ENCODE peak calls at places on chromosomes 16 and 17, in five cellular contexts. Q, U, R, A and W are unnamed samples.

GRCh38 chr17:74632196-74632540 is 8.6 kb upstream of the CD300E start:
- DNase-seq in Q (no peak), U (no peak), R (no peak), A (no peak), W (no peak)

GRCh38 chr16:75021410-75021809 is 22.6 kb downstream of the ZNRF1 start:
- DNase-seq in Q (no peak), U (no peak), R (no peak), A (no peak), W (no peak)

GRCh38 chr16:24957887-24958286 is 57.3 kb downstream of the ARHGAP17 start:
- DNase-seq in Q (no peak), U (no peak), R (no peak), A (no peak), W (no peak)

GRCh38 chr16:48734220-48734619 is 124.2 kb upstream of the N4BP1 start:
- DNase-seq in Q (no peak), U (no peak), R (no peak), A (no peak), W (no peak)

GRCh38 chr16:11511801-11512200 is 74.9 kb downstream of the LITAF start:
- DNase-seq in Q (no peak), U (no peak), R (no peak), A (no peak), W (no peak)

GRCh38 chr17:56108811-56109284 is 44.4 kb upstream of the ANKFN1 start:
- DNase-seq in Q (no peak), U (no peak), R (no peak), A (no peak), W (no peak)

GRCh38 chr16:81997738-81998137 is 13.5 kb downstream of the SDR42E1 start:
- DNase-seq in Q (no peak), U (no peak), R (no peak), A (no peak), W (no peak)

GRCh38 chr17:10633738-10634379 is 23.2 kb downstream of the MYH3 start:
- DNase-seq in Q (no peak), U (no peak), R (no peak), A (no peak), W (no peak)

GRCh38 chr17:53093386-53093785 is 729.3 kb upstream of the KIF2B start:
- DNase-seq in Q (no peak), U (no peak), R (no peak), A (no peak), W (no peak)

GRCh38 chr17:14203392-14203791 is 33.3 kb downstream of the CDRT15 start:
- DNase-seq in Q (no peak), U (no peak), R (no peak), A (no peak), W (no peak)

GRCh38 chr17:49549691-49550678 is 25.7 kb upstream of the NXPH3 start:
- DNase-seq in Q (no peak), U (no peak), R (no peak), A (no peak), W (no peak)

GRCh38 chr16:15686287-15686686 is 36.2 kb downstream of the NDE1 start:
- DNase-seq in Q (no peak), U (no peak), R (no peak), A (no peak), W (no peak)

GRCh38 chr16:15676506-15676905 is 26.5 kb downstream of the NDE1 start:
- DNase-seq in Q (no peak), U (no peak), R (no peak), A (no peak), W (no peak)

GRCh38 chr16:15677447-15677846 is 27.4 kb downstream of the NDE1 start:
- DNase-seq in Q (no peak), U (no peak), R (no peak), A (no peak), W (no peak)

GRCh38 chr16:15682105-15682570 is 32.1 kb downstream of the NDE1 start:
- DNase-seq in Q (no peak), U (no peak), R (no peak), A (no peak), W (peak; percentile 55)
- H3K27ac ChIP-seq in Q (no peak overlapping the region), U (no peak overlapping the region), R (no peak overlapping the region), A (no peak overlapping the region), W (no peak overlapping the region)

DNA sequence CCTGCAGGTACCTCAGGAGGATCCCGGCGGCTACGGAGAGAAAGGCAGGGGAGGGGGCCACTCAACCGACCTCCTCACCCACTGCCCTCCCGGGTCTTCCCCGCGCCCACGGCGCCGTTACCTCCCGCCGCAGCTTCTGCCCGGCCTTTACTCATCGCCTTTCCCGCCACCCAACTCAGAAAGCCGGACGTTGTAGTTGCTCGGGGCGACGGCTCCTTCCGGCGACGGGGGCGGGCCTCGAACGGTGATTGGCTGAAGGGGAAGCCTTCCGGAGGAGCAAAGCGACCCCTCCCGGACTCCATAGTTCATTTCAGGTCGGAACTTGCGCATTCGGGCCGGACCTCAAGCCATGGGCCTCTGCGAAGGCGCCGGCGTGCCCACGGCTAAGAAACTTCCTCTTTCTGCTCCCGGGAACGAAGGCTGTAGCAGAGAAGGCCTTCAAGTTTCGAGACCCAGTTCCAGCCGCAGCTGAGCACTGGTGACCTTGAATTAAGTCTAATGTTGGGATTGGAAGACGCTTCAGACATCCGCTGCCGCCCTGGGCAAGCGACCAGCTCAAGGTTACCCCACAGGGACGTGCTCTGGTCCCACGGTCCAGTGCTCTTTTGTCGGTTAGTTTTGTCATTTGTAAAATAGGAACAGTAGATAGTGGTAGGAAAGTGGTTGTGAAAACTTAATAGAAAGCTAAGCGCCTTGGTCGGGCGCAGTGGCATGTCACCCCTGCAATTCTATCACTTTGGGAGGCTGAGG is at the start of gene PSMC3IP:
- DNase-seq in Q (peak; percentile 81), U (peak; percentile 97), R (peak; percentile 73), A (peak; percentile 96), W (peak; percentile 95)
- TF ChIP-seq CTCF in Q (peak; percentile 53), U (peak; percentile 36), R (no peak), A (peak; percentile 12), W (no peak)

DNA sequence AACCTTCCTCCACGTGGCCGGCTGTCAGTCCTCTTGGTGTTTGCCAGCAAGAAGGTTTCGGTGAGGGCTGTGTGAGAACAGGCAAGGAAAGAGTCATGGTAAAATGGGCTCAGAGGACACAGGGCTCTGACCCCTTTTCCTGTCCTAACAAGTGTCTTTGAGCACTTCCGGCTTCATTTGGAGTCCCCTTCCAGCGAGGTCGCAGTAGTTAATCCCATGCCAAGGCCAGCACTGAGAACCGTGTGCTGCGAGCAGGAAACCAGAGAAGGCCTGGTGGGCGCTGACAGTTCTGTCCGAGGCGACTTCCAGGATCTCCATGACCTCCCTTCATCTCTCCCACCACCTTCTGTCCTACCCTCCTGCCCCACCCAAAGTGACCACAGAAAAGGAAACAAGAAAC is 168.1 kb downstream of the ZFHX3 start:
- DNase-seq in Q (no peak), U (no peak), R (no peak), A (no peak), W (no peak)
- H3K27ac ChIP-seq in Q (no peak overlapping the region), U (no peak overlapping the region), R (no peak overlapping the region), A (no peak overlapping the region), W (no peak overlapping the region)

DNA sequence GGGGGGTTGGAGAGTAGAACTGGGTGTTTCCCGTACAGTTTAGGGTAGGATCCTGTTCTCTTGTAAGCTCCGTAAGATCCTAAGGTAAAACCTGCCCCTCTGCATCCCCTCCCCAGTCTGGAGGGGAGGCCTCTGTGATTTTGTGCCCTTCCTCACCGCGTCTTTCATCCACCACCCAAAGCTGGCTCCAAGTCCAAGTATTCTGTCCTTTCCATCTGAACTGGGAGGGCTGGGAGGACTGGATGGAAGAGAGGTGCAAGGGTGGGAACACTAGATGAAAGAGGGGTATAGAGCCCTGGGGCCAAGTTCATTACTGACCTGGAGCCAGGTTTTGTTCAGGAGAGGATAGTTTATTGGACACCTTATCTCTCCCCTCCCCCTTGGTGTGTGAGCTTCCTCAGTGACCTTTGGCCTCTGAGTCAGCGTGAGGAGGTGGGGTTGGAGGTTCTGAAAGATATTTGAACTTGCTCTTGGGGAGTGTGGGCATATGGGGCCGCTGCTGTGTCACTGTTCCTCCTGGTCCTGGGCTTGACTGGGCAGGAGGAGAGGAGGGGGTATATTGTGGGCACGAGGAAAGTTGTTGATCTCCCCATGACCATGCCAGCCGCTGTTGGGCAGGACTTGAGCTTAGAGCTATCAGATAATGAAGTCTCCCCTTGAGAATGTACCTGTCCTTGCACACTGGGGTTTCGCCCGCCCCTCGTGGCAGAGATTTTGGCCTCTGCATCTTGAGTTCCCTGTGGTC is 1.6 kb downstream of the LASP1 start:
- DNase-seq in Q (peak; percentile 42), U (peak; percentile 69), R (no peak), A (peak; percentile 87), W (peak; percentile 91)
- TF ChIP-seq CTCF in Q (no peak), U (no peak), R (no peak), A (peak; percentile 33), W (no peak)

DNA sequence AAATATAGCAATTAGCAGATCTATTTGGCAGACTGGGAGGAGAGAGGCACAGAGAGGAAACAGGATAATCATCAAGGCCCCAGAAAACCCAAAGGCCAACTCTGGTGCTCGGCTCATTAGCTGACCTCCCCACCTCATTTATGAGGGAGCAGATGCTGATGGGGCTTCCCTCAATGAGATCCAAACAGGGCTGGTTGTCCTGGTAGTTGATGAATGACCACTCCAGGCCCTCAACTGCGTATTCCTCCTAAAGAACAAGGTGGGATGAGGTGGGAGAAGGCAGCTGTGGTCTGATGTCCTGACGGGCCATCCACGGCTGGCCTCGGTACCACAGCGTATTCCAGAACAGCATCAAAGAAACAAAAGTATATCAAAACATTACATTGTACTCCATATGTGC is 20.8 kb downstream of the ZNHIT3 start:
- DNase-seq in Q (no peak), U (no peak), R (no peak), A (no peak), W (no peak)
- H3K27ac ChIP-seq in Q (no peak overlapping the region), U (no peak overlapping the region), R (no peak overlapping the region), A (no peak overlapping the region), W (no peak overlapping the region)

GRCh38 chr16:2150418-2151187 is 2.2 kb downstream of the RAB26 start:
- DNase-seq in Q (no peak), U (no peak), R (no peak), A (no peak), W (peak; percentile 80)
- TF ChIP-seq CTCF in Q (no peak), U (no peak), R (no peak), A (no peak), W (no peak)

GRCh38 chr17:58232707-58233156 is 5.7 kb upstream of the LPO start:
- DNase-seq in Q (no peak), U (no peak), R (no peak), A (peak; percentile 27), W (peak; percentile 42)

GRCh38 chr17:58233547-58233946 is 4.8 kb upstream of the LPO start:
- DNase-seq in Q (no peak), U (no peak), R (no peak), A (no peak), W (no peak)

GRCh38 chr17:58229384-58229783 is 9.0 kb upstream of the LPO start:
- DNase-seq in Q (no peak), U (no peak), R (no peak), A (no peak), W (no peak)

GRCh38 chr17:58229881-58230280 is 8.5 kb upstream of the LPO start:
- DNase-seq in Q (no peak), U (no peak), R (no peak), A (no peak), W (no peak)

DNA sequence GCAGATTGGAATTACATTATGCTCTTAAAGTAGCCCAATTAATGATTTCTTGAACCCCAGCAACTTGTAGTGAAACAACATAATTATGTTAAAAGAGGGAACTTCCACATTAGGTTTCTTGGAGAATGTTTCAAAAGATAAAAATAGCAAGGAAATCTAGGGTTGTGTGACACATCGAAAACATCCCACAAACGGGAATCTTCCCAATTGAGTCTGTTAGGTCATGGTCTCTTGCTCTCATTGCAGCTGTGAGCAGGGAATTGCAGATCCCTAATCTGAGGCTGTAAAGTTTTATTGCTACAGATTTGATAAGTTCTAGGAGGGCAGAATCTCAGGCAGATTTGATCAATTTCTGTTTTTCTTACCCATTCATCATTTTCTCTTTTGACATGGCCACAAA is 6.7 kb upstream of the LPO start:
- DNase-seq in Q (no peak), U (no peak), R (no peak), A (no peak), W (no peak)
- H3K27ac ChIP-seq in Q (no peak overlapping the region), U (no peak overlapping the region), R (no peak overlapping the region), A (no peak overlapping the region), W (no peak overlapping the region)